ENCODE peak calls at places on chromosome 18, in five cellular contexts. U is K562, M is GM12865, C is IMR-90, N is upper lobe of right lung. O is an unnamed sample.

GRCh38 chr18:45775726-45776125 is 49.7 kb upstream of the SIGLEC15 start:
- DNase-seq in U (no peak), M (no peak), C (no peak), N (no peak), O (no peak)

GRCh38 chr18:32093106-32093511 is 1.4 kb downstream of the RNF138 start:
- DNase-seq in U (no peak), M (peak), C (peak), N (peak), O (peak)

GRCh38 chr18:12317664-12318333 is 9.8 kb downstream of the TUBB6 start:
- DNase-seq in U (no peak), M (no peak), C (peak), N (no peak), O (peak)

GRCh38 chr18:59871711-59872362 is 28.0 kb upstream of the PMAIP1 start:
- DNase-seq in U (no peak), M (no peak), C (no peak), N (no peak), O (no peak)

GRCh38 chr18:63545094-63545493 is 2.9 kb downstream of the SERPINB12 start:
- DNase-seq in U (no peak), M (no peak), C (no peak), N (no peak), O (no peak)

GRCh38 chr18:61992923-61993322 is 100.1 kb upstream of the RNF152 start:
- DNase-seq in U (no peak), M (no peak), C (peak), N (no peak), O (peak)

GRCh38 chr18:69469444-69469919 is 68.8 kb downstream of the DOK6 start:
- DNase-seq in U (peak), M (peak), C (no peak), N (no peak), O (no peak)

GRCh38 chr18:55405655-55406373 is 182.2 kb downstream of the TCF4 start:
- DNase-seq in U (peak), M (no peak), C (peak), N (peak), O (peak)

GRCh38 chr18:5288517-5288935 is 7.0 kb downstream of the ZBTB14 start:
- DNase-seq in U (no peak), M (no peak), C (no peak), N (no peak), O (no peak)

GRCh38 chr18:54163458-54163857 is 61.0 kb downstream of the MBD2 start:
- DNase-seq in U (no peak), M (no peak), C (peak), N (no peak), O (peak)

GRCh38 chr18:32470136-32470712 is 458 bp downstream of the GAREM1 start:
- DNase-seq in U (no peak), M (peak), C (peak), N (peak), O (no peak)

GRCh38 chr18:74994502-74995403 is 214.2 kb downstream of the PTGR3 start:
- DNase-seq in U (no peak), M (peak), C (peak), N (no peak), O (peak)

GRCh38 chr18:961644-962355 is 57.1 kb downstream of the ADCYAP1 start:
- DNase-seq in U (peak), M (peak), C (peak), N (no peak), O (peak)

GRCh38 chr18:49510393-49511115 is 23.5 kb upstream of the C18orf32 start:
- DNase-seq in U (peak), M (peak), C (peak), N (no peak), O (peak)

GRCh38 chr18:73614812-73615211 is 532.8 kb downstream of the FBXO15 start:
- DNase-seq in U (no peak), M (no peak), C (peak), N (no peak), O (peak)

GRCh38 chr18:41938445-41938844 is 16.6 kb upstream of the PIK3C3 start:
- DNase-seq in U (no peak), M (no peak), C (peak), N (no peak), O (peak)

GRCh38 chr18:2050016-2050415 is 521.3 kb downstream of the METTL4 start:
- DNase-seq in U (no peak), M (no peak), C (no peak), N (no peak), O (peak)

GRCh38 chr18:47777626-47778025 is 152.8 kb downstream of the SMAD2 start:
- DNase-seq in U (no peak), M (no peak), C (no peak), N (no peak), O (no peak)

GRCh38 chr18:6624271-6624670 is 105.2 kb upstream of the ARHGAP28 start:
- DNase-seq in U (no peak), M (no peak), C (peak), N (no peak), O (peak)

GRCh38 chr18:42112657-42113420 is 157.8 kb downstream of the PIK3C3 start:
- DNase-seq in U (no peak), M (no peak), C (no peak), N (no peak), O (peak)

GRCh38 chr18:5542393-5543035 is 1.3 kb downstream of the EPB41L3 start:
- DNase-seq in U (no peak), M (no peak), C (peak), N (peak), O (peak)

GRCh38 chr18:23943104-23943503 is 71.5 kb upstream of the TTC39C start:
- DNase-seq in U (no peak), M (peak), C (no peak), N (no peak), O (no peak)

GRCh38 chr18:75211721-75212625 is 1.4 kb downstream of the TSHZ1 start:
- DNase-seq in U (peak), M (peak), C (peak), N (peak), O (peak)

GRCh38 chr18:23994361-23994902 is 20.1 kb upstream of the TTC39C start:
- DNase-seq in U (no peak), M (peak), C (peak), N (no peak), O (peak)

GRCh38 chr18:55875330-55875933 is 287.4 kb upstream of the TCF4 start:
- DNase-seq in U (no peak), M (no peak), C (no peak), N (no peak), O (no peak)

GRCh38 chr18:63683152-63683551 is 19.6 kb upstream of the SERPINB11 start:
- DNase-seq in U (no peak), M (no peak), C (peak), N (no peak), O (peak)

GRCh38 chr18:29164993-29165599 is 988.2 kb upstream of the CDH2 start:
- DNase-seq in U (no peak), M (no peak), C (peak), N (no peak), O (peak)

GRCh38 chr18:58592223-58593214 is 36.4 kb downstream of the ALPK2 start:
- DNase-seq in U (no peak), M (no peak), C (no peak), N (no peak), O (no peak)

GRCh38 chr18:251572-251971 is 16.3 kb downstream of the THOC1 start:
- DNase-seq in U (no peak), M (no peak), C (no peak), N (no peak), O (no peak)

GRCh38 chr18:61892683-61893303 is at the start of gene RNF152:
- DNase-seq in U (no peak), M (peak), C (peak), N (peak), O (peak)

GRCh38 chr18:58005885-58006523 is 38.0 kb upstream of the NEDD4L start:
- DNase-seq in U (no peak), M (no peak), C (peak), N (no peak), O (peak)

GRCh38 chr18:56291229-56291796 is 347.1 kb downstream of the TXNL1 start:
- DNase-seq in U (no peak), M (no peak), C (peak), N (no peak), O (no peak)

GRCh38 chr18:63454497-63454896 is 22.3 kb upstream of the SERPINB5 start:
- DNase-seq in U (no peak), M (no peak), C (no peak), N (no peak), O (peak)

GRCh38 chr18:41646915-41647314 is 308.1 kb upstream of the PIK3C3 start:
- DNase-seq in U (no peak), M (no peak), C (no peak), N (no peak), O (no peak)

GRCh38 chr18:79549638-79550000 is 130.0 kb upstream of the CTDP1 start:
- DNase-seq in U (no peak), M (no peak), C (no peak), N (no peak), O (no peak)

GRCh38 chr18:70385474-70385873 is 96.6 kb downstream of the SOCS6 start:
- DNase-seq in U (no peak), M (no peak), C (peak), N (no peak), O (no peak)

GRCh38 chr18:44229693-44230108 is 451.0 kb upstream of the SETBP1 start:
- DNase-seq in U (no peak), M (no peak), C (peak), N (peak), O (peak)
- TF ChIP-seq CTCF in U (no peak), M (no peak), C (no peak), N (no peak), O (no peak)

DNA sequence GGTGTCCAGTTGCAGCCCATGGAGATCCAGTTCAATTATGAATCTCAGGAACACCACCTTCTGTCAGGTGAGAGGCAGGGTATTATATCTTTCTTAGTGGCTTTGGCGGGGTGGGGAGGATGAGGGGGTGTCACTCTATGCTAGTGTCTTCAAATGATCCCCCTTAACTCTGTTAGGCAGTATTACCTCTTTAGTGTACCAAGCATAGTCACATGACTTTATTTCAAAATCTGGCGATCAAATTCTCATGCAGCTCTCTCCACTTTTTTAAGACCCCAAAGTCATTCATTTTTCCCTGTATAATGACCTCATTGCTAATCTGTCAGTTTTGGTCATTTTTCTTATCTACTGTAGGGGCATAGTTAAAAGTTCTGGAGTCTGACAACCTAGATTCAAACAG is 1.1 kb upstream of the ZSCAN30 start:
- DNase-seq in U (no peak), M (no peak), C (no peak), N (no peak), O (no peak)
- H3K4me3 ChIP-seq in U (peak), M (peak), C (peak), N (peak), O (peak)

DNA sequence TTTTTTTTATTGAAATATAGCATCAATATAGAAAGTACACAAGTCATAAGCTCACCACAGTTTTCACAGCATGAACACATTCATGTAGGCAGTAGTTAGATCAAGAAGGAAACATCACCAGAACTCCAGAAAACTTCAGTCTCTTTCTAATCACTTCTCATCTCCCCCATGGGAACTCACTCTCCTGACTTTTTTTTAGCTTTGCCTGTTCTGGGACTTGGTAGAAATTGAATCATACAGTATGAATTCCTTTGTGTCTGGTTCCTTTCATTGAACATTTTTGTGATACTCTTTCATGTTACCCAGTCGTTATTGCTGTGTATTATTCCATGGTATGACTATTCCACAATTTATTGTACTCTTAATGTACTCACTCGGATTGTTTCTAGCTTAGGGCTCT is 160.2 kb downstream of the TAF4B start:
- DNase-seq in U (no peak), M (no peak), C (no peak), N (no peak), O (peak)
- TF ChIP-seq CTCF in U (no peak), M (no peak), C (no peak), N (no peak), O (no peak)

DNA sequence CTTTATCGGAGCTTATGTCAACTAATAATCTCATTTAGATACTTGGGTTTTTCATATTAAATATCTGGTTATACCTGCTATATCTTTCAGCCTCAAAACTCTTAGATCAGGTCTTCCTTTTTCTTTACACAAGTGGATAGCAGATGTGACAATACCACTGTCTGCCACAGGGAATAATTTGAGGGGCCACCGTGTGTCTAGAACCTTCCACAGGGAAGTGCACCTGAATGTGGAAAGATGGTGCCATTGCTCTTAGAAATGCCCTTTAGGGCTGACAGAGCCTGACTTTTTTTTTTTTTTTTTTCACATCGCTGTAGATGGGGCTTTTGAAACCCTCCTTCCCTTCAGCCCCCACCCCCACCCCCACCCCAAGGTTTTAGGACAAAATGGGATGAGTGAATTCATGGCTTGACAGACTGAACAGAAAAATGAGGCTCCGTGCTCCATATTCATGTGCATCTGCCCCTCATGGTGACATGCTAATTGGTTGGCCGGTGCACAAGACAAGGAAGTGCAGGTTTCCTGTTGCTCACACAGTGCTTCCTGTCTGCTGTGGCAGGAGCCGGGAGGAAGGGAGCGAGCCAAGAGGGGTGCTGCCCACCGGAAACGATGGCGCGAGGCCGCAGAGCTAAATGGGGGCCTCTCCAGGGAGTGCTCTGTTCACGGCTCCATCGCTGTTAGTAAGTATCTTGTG is 246.0 kb downstream of the LDLRAD4 start:
- DNase-seq in U (peak), M (peak), C (no peak), N (peak), O (no peak)
- H3K4me3 ChIP-seq in U (no peak), M (peak), C (no peak), N (peak), O (no peak)

GRCh38 chr18:33761363-33761762 is 183.3 kb downstream of the ASXL3 start:
- DNase-seq in U (no peak), M (peak), C (peak), N (no peak), O (peak)
- TF ChIP-seq CTCF in U (no peak), M (peak), C (peak), N (peak), O (peak)

GRCh38 chr18:65941482-65941881 is 190.7 kb downstream of the CDH7 start:
- DNase-seq in U (no peak), M (no peak), C (no peak), N (no peak), O (no peak)

GRCh38 chr18:65936678-65937077 is 185.9 kb downstream of the CDH7 start:
- DNase-seq in U (no peak), M (no peak), C (no peak), N (no peak), O (no peak)

GRCh38 chr18:65937180-65937579 is 186.4 kb downstream of the CDH7 start:
- DNase-seq in U (no peak), M (no peak), C (no peak), N (no peak), O (no peak)

GRCh38 chr18:65942103-65942502 is 191.3 kb downstream of the CDH7 start:
- DNase-seq in U (no peak), M (no peak), C (no peak), N (no peak), O (no peak)

GRCh38 chr18:65938592-65939372 is 188.0 kb downstream of the CDH7 start:
- DNase-seq in U (no peak), M (peak), C (no peak), N (no peak), O (peak)
- H3K4me3 ChIP-seq in U (no peak), M (no peak), C (no peak), N (no peak), O (no peak)

GRCh38 chr18:22108674-22109073 is 60.7 kb upstream of the GATA6 start:
- DNase-seq in U (no peak), M (no peak), C (no peak), N (no peak), O (peak)
- TF ChIP-seq CTCF in U (peak), M (no peak), C (no peak), N (no peak), O (peak)